ENCODE peak calls at places on chromosomes 16 and 17, in seven cellular contexts. One of them, this sample, is unnamed.

GRCh38 chr17:35082073-35082657 is 18.7 kb upstream of the RFFL start:
- DNase-seq in CD4-positive, CD25-positive, alpha-beta regulatory T cell: peak
- DNase-seq in CD8-positive, alpha-beta memory T cell: no peak
- DNase-seq in endodermal cell: no peak
- DNase-seq in ovary: no peak
- DNase-seq in heart left ventricle: no peak
- DNase-seq in tibial nerve: no peak
- DNase-seq in this sample: peak

GRCh38 chr16:17887963-17888362 is 417.2 kb upstream of the XYLT1 start:
- DNase-seq in CD8-positive, alpha-beta memory T cell: no peak
- DNase-seq in heart left ventricle: no peak
- DNase-seq in tibial nerve: no peak
- DNase-seq in ovary: no peak
- DNase-seq in endodermal cell: no peak
- DNase-seq in CD4-positive, CD25-positive, alpha-beta regulatory T cell: no peak
- DNase-seq in this sample: no peak

GRCh38 chr17:47812146-47812920 is 9.3 kb downstream of the OSBPL7 start:
- DNase-seq in heart left ventricle: peak
- DNase-seq in CD4-positive, CD25-positive, alpha-beta regulatory T cell: no peak
- DNase-seq in endodermal cell: peak
- DNase-seq in ovary: no peak
- DNase-seq in CD8-positive, alpha-beta memory T cell: peak
- DNase-seq in tibial nerve: no peak
- DNase-seq in this sample: no peak

GRCh38 chr17:32625971-32626370 is 139.2 kb downstream of the CDK5R1 start:
- DNase-seq in tibial nerve: no peak
- DNase-seq in CD4-positive, CD25-positive, alpha-beta regulatory T cell: no peak
- DNase-seq in heart left ventricle: no peak
- DNase-seq in CD8-positive, alpha-beta memory T cell: no peak
- DNase-seq in ovary: no peak
- DNase-seq in endodermal cell: peak
- DNase-seq in this sample: no peak

GRCh38 chr17:46915596-46915995 is 7.4 kb upstream of the GOSR2 start:
- DNase-seq in ovary: no peak
- DNase-seq in tibial nerve: no peak
- DNase-seq in CD4-positive, CD25-positive, alpha-beta regulatory T cell: no peak
- DNase-seq in heart left ventricle: no peak
- DNase-seq in endodermal cell: no peak
- DNase-seq in CD8-positive, alpha-beta memory T cell: no peak
- DNase-seq in this sample: no peak

GRCh38 chr17:628089-628488 is 86.5 kb downstream of the VPS53 start:
- DNase-seq in CD8-positive, alpha-beta memory T cell: no peak
- DNase-seq in ovary: no peak
- DNase-seq in heart left ventricle: no peak
- DNase-seq in endodermal cell: no peak
- DNase-seq in tibial nerve: no peak
- DNase-seq in CD4-positive, CD25-positive, alpha-beta regulatory T cell: no peak
- DNase-seq in this sample: no peak

GRCh38 chr17:48929812-48930165 is 14.9 kb downstream of the SNF8 start:
- DNase-seq in endodermal cell: no peak
- DNase-seq in CD4-positive, CD25-positive, alpha-beta regulatory T cell: no peak
- DNase-seq in tibial nerve: no peak
- DNase-seq in ovary: no peak
- DNase-seq in heart left ventricle: no peak
- DNase-seq in CD8-positive, alpha-beta memory T cell: no peak
- DNase-seq in this sample: no peak

GRCh38 chr17:33520404-33521032 is 227.4 kb upstream of the ASIC2 start:
- DNase-seq in CD4-positive, CD25-positive, alpha-beta regulatory T cell: peak
- DNase-seq in heart left ventricle: peak
- DNase-seq in CD8-positive, alpha-beta memory T cell: no peak
- DNase-seq in tibial nerve: peak
- DNase-seq in ovary: no peak
- DNase-seq in endodermal cell: peak
- DNase-seq in this sample: peak

GRCh38 chr17:77927777-77928518 is 30.6 kb upstream of the TNRC6C start:
- DNase-seq in tibial nerve: no peak
- DNase-seq in ovary: no peak
- DNase-seq in heart left ventricle: no peak
- DNase-seq in CD4-positive, CD25-positive, alpha-beta regulatory T cell: no peak
- DNase-seq in CD8-positive, alpha-beta memory T cell: no peak
- DNase-seq in endodermal cell: peak
- DNase-seq in this sample: no peak

GRCh38 chr16:12162151-12162559 is 185.6 kb downstream of the SNX29 start:
- DNase-seq in tibial nerve: no peak
- DNase-seq in heart left ventricle: no peak
- DNase-seq in endodermal cell: no peak
- DNase-seq in CD8-positive, alpha-beta memory T cell: no peak
- DNase-seq in ovary: peak
- DNase-seq in CD4-positive, CD25-positive, alpha-beta regulatory T cell: no peak
- DNase-seq in this sample: no peak

GRCh38 chr17:59456923-59457615 is 108.3 kb upstream of the DHX40 start:
- DNase-seq in endodermal cell: no peak
- DNase-seq in CD8-positive, alpha-beta memory T cell: no peak
- DNase-seq in CD4-positive, CD25-positive, alpha-beta regulatory T cell: no peak
- DNase-seq in heart left ventricle: no peak
- DNase-seq in tibial nerve: no peak
- DNase-seq in ovary: no peak
- DNase-seq in this sample: no peak

GRCh38 chr17:16919663-16920627 is 52.0 kb downstream of the TNFRSF13B start:
- DNase-seq in CD8-positive, alpha-beta memory T cell: peak
- DNase-seq in ovary: no peak
- DNase-seq in heart left ventricle: no peak
- DNase-seq in CD4-positive, CD25-positive, alpha-beta regulatory T cell: no peak
- DNase-seq in tibial nerve: no peak
- DNase-seq in endodermal cell: peak
- DNase-seq in this sample: no peak

GRCh38 chr16:74926832-74927231 is 58.1 kb downstream of the WDR59 start:
- DNase-seq in heart left ventricle: no peak
- DNase-seq in CD8-positive, alpha-beta memory T cell: no peak
- DNase-seq in CD4-positive, CD25-positive, alpha-beta regulatory T cell: no peak
- DNase-seq in ovary: no peak
- DNase-seq in endodermal cell: no peak
- DNase-seq in tibial nerve: no peak
- DNase-seq in this sample: no peak

GRCh38 chr16:370980-371728 is 816 bp upstream of the MRPL28 start:
- DNase-seq in CD4-positive, CD25-positive, alpha-beta regulatory T cell: no peak
- DNase-seq in endodermal cell: peak
- DNase-seq in CD8-positive, alpha-beta memory T cell: no peak
- DNase-seq in heart left ventricle: peak
- DNase-seq in tibial nerve: no peak
- DNase-seq in ovary: peak
- DNase-seq in this sample: no peak

GRCh38 chr16:369866-370436 is 387 bp downstream of the MRPL28 start:
- DNase-seq in ovary: no peak
- DNase-seq in endodermal cell: peak
- DNase-seq in CD4-positive, CD25-positive, alpha-beta regulatory T cell: no peak
- DNase-seq in CD8-positive, alpha-beta memory T cell: no peak
- DNase-seq in tibial nerve: no peak
- DNase-seq in heart left ventricle: no peak
- DNase-seq in this sample: no peak

GRCh38 chr16:370443-370842 is at the start of gene MRPL28:
- DNase-seq in tibial nerve: peak
- DNase-seq in CD4-positive, CD25-positive, alpha-beta regulatory T cell: peak
- DNase-seq in CD8-positive, alpha-beta memory T cell: peak
- DNase-seq in ovary: peak
- DNase-seq in heart left ventricle: peak
- DNase-seq in endodermal cell: peak
- DNase-seq in this sample: peak

GRCh38 chr16:368388-369158 is 1.8 kb downstream of the MRPL28 start:
- DNase-seq in endodermal cell: no peak
- DNase-seq in CD4-positive, CD25-positive, alpha-beta regulatory T cell: no peak
- DNase-seq in CD8-positive, alpha-beta memory T cell: no peak
- DNase-seq in tibial nerve: no peak
- DNase-seq in ovary: no peak
- DNase-seq in heart left ventricle: peak
- DNase-seq in this sample: no peak

GRCh38 chr16:369275-369865 is 968 bp downstream of the MRPL28 start:
- DNase-seq in endodermal cell: no peak
- DNase-seq in tibial nerve: no peak
- DNase-seq in ovary: no peak
- DNase-seq in heart left ventricle: no peak
- DNase-seq in CD8-positive, alpha-beta memory T cell: no peak
- DNase-seq in CD4-positive, CD25-positive, alpha-beta regulatory T cell: no peak
- DNase-seq in this sample: no peak
- H3K4me3 ChIP-seq in endodermal cell: peak
- H3K4me3 ChIP-seq in tibial nerve: peak
- H3K4me3 ChIP-seq in ovary: peak
- H3K4me3 ChIP-seq in heart left ventricle: no peak
- H3K4me3 ChIP-seq in CD8-positive, alpha-beta memory T cell: no peak
- H3K4me3 ChIP-seq in CD4-positive, CD25-positive, alpha-beta regulatory T cell: no peak
- H3K4me3 ChIP-seq in this sample: no peak

GRCh38 chr16:566475-567361 is at the start of gene NHLRC4:
- DNase-seq in tibial nerve: peak
- DNase-seq in heart left ventricle: peak
- DNase-seq in CD8-positive, alpha-beta memory T cell: peak
- DNase-seq in CD4-positive, CD25-positive, alpha-beta regulatory T cell: peak
- DNase-seq in endodermal cell: peak
- DNase-seq in ovary: peak
- DNase-seq in this sample: peak
- H3K27ac ChIP-seq in tibial nerve: peak
- H3K27ac ChIP-seq in heart left ventricle: peak
- H3K27ac ChIP-seq in CD8-positive, alpha-beta memory T cell: peak
- H3K27ac ChIP-seq in CD4-positive, CD25-positive, alpha-beta regulatory T cell: peak
- H3K27ac ChIP-seq in endodermal cell: no peak
- H3K27ac ChIP-seq in ovary: peak
- H3K27ac ChIP-seq in this sample: peak

DNA sequence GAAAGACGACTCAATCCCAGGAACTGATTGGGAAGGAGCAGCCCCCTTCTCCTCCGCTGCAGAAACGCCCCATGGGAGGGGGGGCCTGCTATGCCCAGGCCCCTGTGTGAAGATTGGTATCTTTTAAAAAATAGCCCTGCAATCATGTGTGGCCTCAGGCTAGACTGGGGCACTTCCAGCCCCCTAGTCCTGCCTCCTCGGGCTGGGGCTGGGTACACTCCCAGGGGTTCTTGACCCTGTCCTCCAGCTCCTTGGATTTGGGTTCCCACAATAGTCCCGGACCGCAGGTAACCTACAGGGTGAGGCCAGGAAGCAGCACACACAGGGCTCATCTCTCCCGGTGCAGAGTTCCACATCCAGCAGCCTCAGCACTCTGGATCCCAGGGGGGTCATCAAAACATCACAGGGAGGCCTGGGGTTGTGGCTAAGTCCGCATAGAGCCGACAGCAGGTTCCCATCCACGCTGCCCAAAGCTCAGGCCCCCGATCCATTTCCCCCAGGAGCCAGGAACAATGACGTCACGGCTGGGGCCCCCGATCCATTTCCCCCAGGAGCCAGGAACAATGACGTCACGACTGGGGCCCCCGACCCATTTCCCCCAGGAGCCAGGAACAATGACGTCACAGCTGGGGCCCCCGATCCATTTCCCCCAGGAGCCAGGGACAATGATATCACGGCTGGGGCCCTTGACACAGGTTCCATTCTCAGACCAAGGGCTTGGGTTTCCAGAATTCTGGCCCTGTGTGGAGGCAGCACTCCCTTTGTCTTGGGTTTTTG is 202.4 kb downstream of the IRF8 start:
- DNase-seq in CD4-positive, CD25-positive, alpha-beta regulatory T cell: no peak
- DNase-seq in ovary: no peak
- DNase-seq in heart left ventricle: no peak
- DNase-seq in tibial nerve: no peak
- DNase-seq in endodermal cell: peak
- DNase-seq in CD8-positive, alpha-beta memory T cell: no peak
- DNase-seq in this sample: no peak
- H3K4me3 ChIP-seq in CD4-positive, CD25-positive, alpha-beta regulatory T cell: no peak
- H3K4me3 ChIP-seq in ovary: no peak
- H3K4me3 ChIP-seq in heart left ventricle: no peak
- H3K4me3 ChIP-seq in tibial nerve: no peak
- H3K4me3 ChIP-seq in endodermal cell: no peak
- H3K4me3 ChIP-seq in CD8-positive, alpha-beta memory T cell: no peak
- H3K4me3 ChIP-seq in this sample: no peak

GRCh38 chr16:71971571-71971970 is 28.6 kb downstream of the PKD1L3 start:
- DNase-seq in ovary: no peak
- DNase-seq in CD8-positive, alpha-beta memory T cell: no peak
- DNase-seq in CD4-positive, CD25-positive, alpha-beta regulatory T cell: no peak
- DNase-seq in heart left ventricle: no peak
- DNase-seq in endodermal cell: no peak
- DNase-seq in tibial nerve: no peak
- DNase-seq in this sample: no peak
- H3K27ac ChIP-seq in ovary: no peak
- H3K27ac ChIP-seq in CD8-positive, alpha-beta memory T cell: no peak
- H3K27ac ChIP-seq in CD4-positive, CD25-positive, alpha-beta regulatory T cell: no peak
- H3K27ac ChIP-seq in heart left ventricle: no peak
- H3K27ac ChIP-seq in endodermal cell: no peak
- H3K27ac ChIP-seq in tibial nerve: no peak
- H3K27ac ChIP-seq in this sample: no peak

DNA sequence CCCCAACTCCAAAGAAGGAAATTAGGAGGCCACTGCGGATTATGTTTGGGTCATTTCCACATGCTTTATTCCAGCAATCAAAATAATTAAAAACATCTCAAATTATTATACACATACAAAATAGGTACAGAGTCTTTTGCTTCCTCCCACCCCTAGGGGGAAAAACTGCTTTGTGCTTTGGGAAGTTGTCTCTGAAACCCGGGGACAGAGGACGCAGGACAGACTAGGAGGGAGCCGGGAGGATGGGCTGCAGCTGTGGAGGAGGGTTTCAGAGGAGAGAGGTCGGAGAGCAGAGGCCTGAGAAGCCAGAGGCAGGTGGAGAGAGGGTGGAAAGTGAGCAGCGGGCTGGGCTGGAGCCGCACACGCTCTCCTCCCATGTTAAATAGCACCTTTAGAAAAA is 17.4 kb downstream of the COL1A1 start:
- DNase-seq in CD8-positive, alpha-beta memory T cell: no peak
- DNase-seq in tibial nerve: no peak
- DNase-seq in ovary: no peak
- DNase-seq in CD4-positive, CD25-positive, alpha-beta regulatory T cell: no peak
- DNase-seq in heart left ventricle: no peak
- DNase-seq in endodermal cell: peak
- DNase-seq in this sample: peak
- H3K4me3 ChIP-seq in CD8-positive, alpha-beta memory T cell: peak
- H3K4me3 ChIP-seq in tibial nerve: no peak
- H3K4me3 ChIP-seq in ovary: no peak
- H3K4me3 ChIP-seq in CD4-positive, CD25-positive, alpha-beta regulatory T cell: no peak
- H3K4me3 ChIP-seq in heart left ventricle: no peak
- H3K4me3 ChIP-seq in endodermal cell: no peak
- H3K4me3 ChIP-seq in this sample: no peak

DNA sequence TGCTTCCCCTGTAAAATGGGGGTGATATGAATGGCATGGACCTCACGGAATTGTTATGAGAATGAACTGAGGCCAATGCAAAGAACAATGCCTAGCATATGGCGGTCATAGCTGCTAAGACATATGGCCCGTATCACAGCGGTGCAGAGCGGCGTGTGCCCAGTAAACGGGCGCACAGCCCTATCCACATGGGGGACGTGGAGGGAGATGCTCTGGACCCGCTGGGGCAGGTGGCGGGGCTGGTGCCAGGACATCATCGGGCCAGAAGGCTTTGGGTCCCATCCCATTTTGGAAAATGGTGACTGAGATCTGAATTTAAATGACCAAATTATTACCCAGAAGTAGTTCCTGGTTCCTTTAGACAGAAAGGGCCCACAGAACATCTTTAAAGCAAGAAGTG is 18.5 kb upstream of the CPSF4L start:
- DNase-seq in CD8-positive, alpha-beta memory T cell: no peak
- DNase-seq in ovary: no peak
- DNase-seq in tibial nerve: no peak
- DNase-seq in CD4-positive, CD25-positive, alpha-beta regulatory T cell: no peak
- DNase-seq in endodermal cell: no peak
- DNase-seq in heart left ventricle: no peak
- DNase-seq in this sample: no peak
- H3K27ac ChIP-seq in CD8-positive, alpha-beta memory T cell: no peak
- H3K27ac ChIP-seq in ovary: no peak
- H3K27ac ChIP-seq in tibial nerve: peak
- H3K27ac ChIP-seq in CD4-positive, CD25-positive, alpha-beta regulatory T cell: no peak
- H3K27ac ChIP-seq in endodermal cell: no peak
- H3K27ac ChIP-seq in heart left ventricle: no peak
- H3K27ac ChIP-seq in this sample: no peak

This sample was measured in CD4-positive, alpha-beta memory T cell.